ENCODE peak calls at places on chromosomes 5 and 9, in nine cellular contexts. G is T-cell, Y is GM23248, H is epithelial cell of esophagus, W is neural progenitor cell, K is HCT116, E is NCI-H2081, N is CD14-positive monocyte, X is NCI-H1694. O is an unnamed sample.

GRCh38 chr9:89684912-89685636 is 80.3 kb downstream of the GADD45G start:
- DNase-seq in G (no peak), Y (no peak), H (no peak), W (no peak), K (no peak), E (no peak), N (no peak), X (no peak), O (no peak)

GRCh38 chr5:74201334-74202081 is 439.0 kb downstream of the ENC1 start:
- DNase-seq in G (no peak), Y (peak), H (peak), W (no peak), K (no peak), E (peak), N (no peak), X (no peak), O (peak)

GRCh38 chr5:176810084-176810597 is at the start of gene UNC5A:
- DNase-seq in G (peak), Y (no peak), H (peak), W (peak), K (peak), E (peak), N (no peak), X (peak), O (peak)

GRCh38 chr9:120587357-120587756 is 7.4 kb upstream of the CDK5RAP2 start:
- DNase-seq in G (no peak), Y (no peak), H (no peak), W (no peak), K (no peak), E (no peak), N (no peak), X (no peak), O (no peak)

GRCh38 chr9:87793292-87793691 is 67.4 kb downstream of the CTSL start:
- DNase-seq in G (no peak), Y (peak), H (peak), W (no peak), K (no peak), E (no peak), N (peak), X (no peak), O (peak)

GRCh38 chr5:59517926-59518585 is 375.5 kb downstream of the PDE4D start:
- DNase-seq in G (no peak), Y (peak), H (peak), W (no peak), K (no peak), E (no peak), N (no peak), X (no peak), O (peak)

GRCh38 chr5:180157866-180158265 is 51.1 kb downstream of the RASGEF1C start:
- DNase-seq in G (no peak), Y (no peak), H (no peak), W (no peak), K (no peak), E (no peak), N (no peak), X (no peak), O (peak)

GRCh38 chr5:54362434-54362833 is 52.1 kb upstream of the ARL15 start:
- DNase-seq in G (no peak), Y (peak), H (no peak), W (no peak), K (no peak), E (no peak), N (no peak), X (no peak), O (no peak)

GRCh38 chr9:20236676-20237075 is 385.6 kb downstream of the MLLT3 start:
- DNase-seq in G (no peak), Y (no peak), H (peak), W (no peak), K (no peak), E (peak), N (no peak), X (no peak), O (no peak)

GRCh38 chr5:111530298-111530740 is 18.0 kb upstream of the STARD4 start:
- DNase-seq in G (peak), Y (peak), H (peak), W (no peak), K (peak), E (no peak), N (peak), X (no peak), O (peak)

GRCh38 chr5:179836225-179837019 is 15.7 kb downstream of the SQSTM1 start:
- DNase-seq in G (peak), Y (peak), H (no peak), W (no peak), K (no peak), E (no peak), N (peak), X (no peak), O (peak)

GRCh38 chr5:66840527-66841013 is 244.4 kb downstream of the MAST4 start:
- DNase-seq in G (no peak), Y (no peak), H (peak), W (no peak), K (no peak), E (no peak), N (peak), X (no peak), O (no peak)

GRCh38 chr9:124781967-124782660 is 5.2 kb downstream of the OLFML2A start:
- DNase-seq in G (no peak), Y (no peak), H (no peak), W (no peak), K (no peak), E (no peak), N (peak), X (no peak), O (peak)

GRCh38 chr9:137709411-137710101 is 90.8 kb downstream of the EHMT1 start:
- DNase-seq in G (no peak), Y (no peak), H (no peak), W (no peak), K (no peak), E (no peak), N (no peak), X (no peak), O (peak)

GRCh38 chr5:25649628-25650265 is 1005.0 kb upstream of the CDH10 start:
- DNase-seq in G (no peak), Y (no peak), H (no peak), W (no peak), K (no peak), E (no peak), N (no peak), X (no peak), O (no peak)

GRCh38 chr9:130999265-130999623 is 9.7 kb upstream of the LAMC3 start:
- DNase-seq in G (no peak), Y (no peak), H (no peak), W (no peak), K (no peak), E (no peak), N (no peak), X (no peak), O (no peak)

GRCh38 chr9:113148996-113149960 is 1.5 kb upstream of the SLC31A2 start:
- DNase-seq in G (no peak), Y (no peak), H (no peak), W (no peak), K (no peak), E (no peak), N (no peak), X (no peak), O (no peak)

GRCh38 chr5:69083412-69083811 is 10.4 kb upstream of the SLC30A5 start:
- DNase-seq in G (no peak), Y (peak), H (peak), W (peak), K (peak), E (no peak), N (no peak), X (no peak), O (no peak)

GRCh38 chr9:122216798-122217418 is 11.8 kb downstream of the LHX6 start:
- DNase-seq in G (no peak), Y (no peak), H (no peak), W (no peak), K (no peak), E (no peak), N (no peak), X (no peak), O (peak)

GRCh38 chr5:61969761-61970160 is 336.2 kb upstream of the KIF2A start:
- DNase-seq in G (no peak), Y (no peak), H (peak), W (no peak), K (no peak), E (no peak), N (no peak), X (no peak), O (no peak)

GRCh38 chr9:127567898-127568617 is 44.0 kb upstream of the STXBP1 start:
- DNase-seq in G (no peak), Y (peak), H (no peak), W (peak), K (no peak), E (no peak), N (no peak), X (no peak), O (peak)

GRCh38 chr9:33105504-33105903 is 29.0 kb upstream of the SMU1 start:
- DNase-seq in G (no peak), Y (no peak), H (no peak), W (no peak), K (no peak), E (no peak), N (no peak), X (no peak), O (no peak)

GRCh38 chr9:2837915-2838314 is 6.0 kb downstream of the PUM3 start:
- DNase-seq in G (no peak), Y (peak), H (peak), W (no peak), K (no peak), E (no peak), N (no peak), X (no peak), O (no peak)

GRCh38 chr9:95819636-95820035 is 55.9 kb upstream of the ERCC6L2 start:
- DNase-seq in G (no peak), Y (no peak), H (no peak), W (peak), K (no peak), E (no peak), N (no peak), X (no peak), O (no peak)

GRCh38 chr5:117486879-117487391 is 912.3 kb upstream of the SEMA6A start:
- DNase-seq in G (no peak), Y (no peak), H (no peak), W (no peak), K (peak), E (no peak), N (no peak), X (peak), O (no peak)

GRCh38 chr5:136174021-136174659 is 18.8 kb downstream of the SMIM32 start:
- DNase-seq in G (no peak), Y (peak), H (peak), W (peak), K (peak), E (no peak), N (no peak), X (peak), O (peak)

GRCh38 chr5:127051591-127051990 is 21.2 kb upstream of the MARCHF3 start:
- DNase-seq in G (no peak), Y (no peak), H (peak), W (no peak), K (no peak), E (no peak), N (no peak), X (no peak), O (no peak)

GRCh38 chr9:136010176-136010575 is 49.0 kb upstream of the UBAC1 start:
- DNase-seq in G (no peak), Y (no peak), H (no peak), W (no peak), K (no peak), E (no peak), N (no peak), X (no peak), O (peak)

GRCh38 chr9:34396276-34397214 is 19.8 kb upstream of the MYORG start:
- DNase-seq in G (no peak), Y (no peak), H (no peak), W (no peak), K (no peak), E (no peak), N (no peak), X (no peak), O (peak)

GRCh38 chr5:90554358-90555006 is 4.1 kb upstream of the ADGRV1 start:
- DNase-seq in G (no peak), Y (no peak), H (no peak), W (no peak), K (no peak), E (no peak), N (no peak), X (no peak), O (no peak)

GRCh38 chr5:135377751-135378680 is 21.0 kb downstream of the MACROH2A1 start:
- DNase-seq in G (no peak), Y (no peak), H (peak), W (no peak), K (no peak), E (no peak), N (no peak), X (no peak), O (no peak)

GRCh38 chr9:136974834-136975535 is 2.3 kb upstream of the PTGDS start:
- DNase-seq in G (no peak), Y (no peak), H (peak), W (no peak), K (no peak), E (no peak), N (no peak), X (no peak), O (no peak)

GRCh38 chr9:121935744-121936143 is 157.4 kb downstream of the TTLL11 start:
- DNase-seq in G (no peak), Y (no peak), H (no peak), W (peak), K (no peak), E (no peak), N (no peak), X (no peak), O (no peak)

GRCh38 chr9:126218726-126219125 is 107.9 kb upstream of the MVB12B start:
- DNase-seq in G (no peak), Y (no peak), H (no peak), W (no peak), K (no peak), E (no peak), N (no peak), X (no peak), O (peak)

GRCh38 chr9:135692410-135692809 is 6.9 kb downstream of the SOHLH1 start:
- DNase-seq in G (no peak), Y (peak), H (peak), W (no peak), K (no peak), E (no peak), N (no peak), X (no peak), O (peak)

GRCh38 chr5:69265931-69266330 is 31.2 kb downstream of the CDK7 start:
- DNase-seq in G (peak), Y (peak), H (peak), W (peak), K (peak), E (no peak), N (no peak), X (no peak), O (no peak)

O was measured in osteoblast.